ENCODE peak calls at places on chromosomes 1 and 21, in five cellular contexts. L, J, B, C and D are unnamed samples.

GRCh38 chr1:229950020-229950419 is 117.0 kb upstream of the GALNT2 start:
- DNase-seq in L (no peak), J (no peak), B (no peak), C (no peak), D (no peak)

GRCh38 chr1:3453203-3453761 is 1.2 kb upstream of the ARHGEF16 start:
- DNase-seq in L (peak; percentile 61), J (peak; percentile 61), B (peak; percentile 35), C (peak; percentile 57), D (peak; percentile 70)

GRCh38 chr1:54107131-54107530 is 45.7 kb downstream of the CDCP2 start:
- DNase-seq in L (no peak), J (no peak), B (no peak), C (peak; percentile 14), D (no peak)

GRCh38 chr1:115807723-115808122 is 33.2 kb downstream of the NHLH2 start:
- DNase-seq in L (peak; percentile 35), J (peak; percentile 77), B (peak; percentile 27), C (peak; percentile 69), D (peak; percentile 8)

GRCh38 chr1:145961425-145962156 is 2.8 kb downstream of the ANKRD34A start:
- DNase-seq in L (peak; percentile 53), J (peak; percentile 50), B (peak; percentile 69), C (no peak), D (peak; percentile 42)

GRCh38 chr1:57447551-57447950 is 23.7 kb upstream of the DAB1 start:
- DNase-seq in L (no peak), J (no peak), B (no peak), C (no peak), D (no peak)

GRCh38 chr1:21919520-21919919 is 17.6 kb downstream of the HSPG2 start:
- DNase-seq in L (no peak), J (no peak), B (peak; percentile 89), C (no peak), D (no peak)

GRCh38 chr21:45555557-45556301 is 13.5 kb upstream of the SLC19A1 start:
- DNase-seq in L (peak; percentile 54), J (peak; percentile 76), B (peak; percentile 82), C (peak; percentile 69), D (peak; percentile 80)

GRCh38 chr1:50183734-50184133 is 75.0 kb downstream of the ELAVL4 start:
- DNase-seq in L (no peak), J (no peak), B (no peak), C (no peak), D (no peak)

GRCh38 chr1:243508964-243509363 is 253.1 kb downstream of the SDCCAG8 start:
- DNase-seq in L (no peak), J (no peak), B (no peak), C (no peak), D (no peak)

GRCh38 chr1:243507001-243507671 is 251.3 kb downstream of the SDCCAG8 start:
- DNase-seq in L (no peak), J (no peak), B (no peak), C (no peak), D (no peak)

GRCh38 chr1:243505986-243506689 is 250.3 kb downstream of the SDCCAG8 start:
- DNase-seq in L (no peak), J (no peak), B (no peak), C (no peak), D (peak; percentile 59)

GRCh38 chr1:243507672-243508302 is 251.9 kb downstream of the SDCCAG8 start:
- DNase-seq in L (no peak), J (no peak), B (no peak), C (no peak), D (no peak)

DNA sequence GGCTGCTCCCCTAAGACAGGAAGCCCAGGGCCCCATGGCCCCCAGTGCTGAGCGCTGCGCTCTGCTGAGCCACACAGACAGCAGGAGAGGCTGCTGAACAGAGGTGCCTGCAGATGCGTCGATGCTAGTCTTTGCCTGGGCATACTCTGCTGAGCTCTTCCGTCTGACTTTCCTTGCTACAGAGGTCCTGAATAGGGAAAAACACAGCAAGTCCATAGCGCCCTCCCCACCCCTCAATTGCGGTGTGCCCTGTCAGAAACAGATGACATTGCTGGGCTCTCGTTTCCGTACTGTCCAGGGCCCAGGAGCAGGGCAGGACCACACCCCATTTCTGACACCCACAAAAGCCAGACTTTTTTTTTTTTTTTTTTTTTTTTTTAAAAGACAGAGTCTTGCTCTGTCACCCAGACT is 252.5 kb downstream of the SDCCAG8 start:
- DNase-seq in L (no peak), J (no peak), B (no peak), C (no peak), D (no peak)
- H3K27ac ChIP-seq in L (no peak overlapping the region), J (no peak overlapping the region), B (no peak overlapping the region), C (no peak overlapping the region), D (peak overlapping the region; percentile 87)

GRCh38 chr1:202315576-202316168 is 26.1 kb downstream of the UBE2T start:
- DNase-seq in L (peak; percentile 64), J (peak; percentile 69), B (peak; percentile 43), C (peak; percentile 76), D (peak; percentile 78)

GRCh38 chr1:202319381-202320080 is 22.2 kb downstream of the UBE2T start:
- DNase-seq in L (no peak), J (no peak), B (no peak), C (no peak), D (no peak)

GRCh38 chr1:202320081-202320405 is 21.7 kb downstream of the UBE2T start:
- DNase-seq in L (no peak), J (no peak), B (no peak), C (no peak), D (no peak)

GRCh38 chr1:202316186-202316585 is 25.6 kb downstream of the UBE2T start:
- DNase-seq in L (no peak), J (no peak), B (no peak), C (no peak), D (no peak)

GRCh38 chr1:202317941-202318925 is 23.5 kb downstream of the UBE2T start:
- DNase-seq in L (no peak), J (no peak), B (no peak), C (no peak), D (no peak)
- TF ChIP-seq CTCF in L (no peak), J (no peak), B (no peak), C (no peak), D (no peak)

GRCh38 chr1:203479646-203480045 is 4.0 kb downstream of the PRELP start:
- DNase-seq in L (no peak), J (no peak), B (no peak), C (no peak), D (no peak)

GRCh38 chr1:203481186-203481585 is 5.6 kb downstream of the PRELP start:
- DNase-seq in L (no peak), J (no peak), B (no peak), C (no peak), D (no peak)

GRCh38 chr1:203480084-203480483 is 4.5 kb downstream of the PRELP start:
- DNase-seq in L (no peak), J (no peak), B (peak; percentile 72), C (no peak), D (no peak)

GRCh38 chr1:203478986-203479385 is 3.4 kb downstream of the PRELP start:
- DNase-seq in L (no peak), J (no peak), B (no peak), C (no peak), D (no peak)

GRCh38 chr1:203480525-203481084 is 5.0 kb downstream of the PRELP start:
- DNase-seq in L (peak; percentile 85), J (no peak), B (peak; percentile 83), C (peak; percentile 76), D (no peak)
- H3K27ac ChIP-seq in L (peak overlapping the region; percentile 91), J (no peak overlapping the region), B (peak overlapping the region; percentile 98), C (no peak overlapping the region), D (peak overlapping the region; percentile 93)

DNA sequence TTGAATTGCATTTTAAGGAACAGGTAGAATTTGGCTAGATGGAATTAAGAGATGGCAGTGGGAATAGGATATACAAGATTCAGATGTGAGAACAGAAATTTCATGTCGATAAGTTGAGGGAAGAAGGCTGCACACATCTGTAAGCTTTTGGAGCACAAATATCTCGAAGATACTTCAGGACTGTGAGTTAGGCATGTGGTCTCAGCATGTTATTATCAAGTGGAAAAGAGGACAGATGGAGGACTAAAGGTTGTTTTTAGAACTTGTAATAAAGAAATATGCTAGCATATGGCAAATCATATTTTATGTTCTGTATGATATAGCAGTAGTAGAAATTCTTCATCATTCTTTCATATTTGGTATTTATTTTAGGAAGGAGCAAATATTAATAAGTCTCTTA is 61.5 kb downstream of the KIF1B start:
- DNase-seq in L (no peak), J (no peak), B (no peak), C (no peak), D (no peak)
- TF ChIP-seq CTCF in L (no peak), J (no peak), B (no peak), C (no peak), D (no peak)

GRCh38 chr1:205976708-205977107 is 26.5 kb downstream of the RAB7B start:
- DNase-seq in L (no peak), J (no peak), B (no peak), C (no peak), D (peak; percentile 44)
- H3K27ac ChIP-seq in L (no peak overlapping the region), J (no peak overlapping the region), B (no peak overlapping the region), C (no peak overlapping the region), D (peak overlapping the region; percentile 80)